ENCODE peak calls at places on chromosome 19, in five cellular contexts. G is mesendoderm, U is lung, R is fibroblast of lung, Z is brain microvascular endothelial cell. C is an unnamed sample.

GRCh38 chr19:48397636-48398328 is 4.3 kb downstream of the GRIN2D start:
- DNase-seq in G (peak; percentile 34), U (no peak), R (no peak), Z (no peak), C (no peak)

GRCh38 chr19:55648657-55649578 is 906 bp downstream of the CCDC106 start:
- DNase-seq in G (no peak), U (no peak), R (no peak), Z (no peak), C (no peak)

GRCh38 chr19:4711211-4711610 is 12.4 kb downstream of the DPP9 start:
- DNase-seq in G (no peak), U (no peak), R (no peak), Z (no peak), C (no peak)

GRCh38 chr19:33090179-33090578 is 9.2 kb downstream of the GPATCH1 start:
- DNase-seq in G (peak; percentile 58), U (no peak), R (no peak), Z (no peak), C (no peak)

GRCh38 chr19:18282021-18282787 is 782 bp upstream of the JUND start:
- DNase-seq in G (peak; percentile 96), U (no peak), R (no peak), Z (no peak), C (no peak)

GRCh38 chr19:55667958-55668357 is 7.1 kb upstream of the EPN1 start:
- DNase-seq in G (no peak), U (no peak), R (no peak), Z (no peak), C (no peak)

GRCh38 chr19:46621191-46622117 is 3.4 kb downstream of the PTGIR start:
- DNase-seq in G (no peak), U (no peak), R (no peak), Z (no peak), C (peak; percentile 79)

GRCh38 chr19:8585057-8585893 is 8.0 kb upstream of the MYO1F start:
- DNase-seq in G (no peak), U (no peak), R (no peak), Z (no peak), C (no peak)

GRCh38 chr19:18896421-18896841 is 473 bp upstream of the CERS1 start:
- DNase-seq in G (no peak), U (no peak), R (peak; percentile 13), Z (no peak), C (no peak)

GRCh38 chr19:8566855-8567254 is 10.4 kb downstream of the MYO1F start:
- DNase-seq in G (no peak), U (no peak), R (peak; percentile 20), Z (no peak), C (no peak)

GRCh38 chr19:13172335-13173128 is 22.3 kb downstream of the IER2 start:
- DNase-seq in G (no peak), U (peak; percentile 88), R (peak; percentile 87), Z (peak; percentile 84), C (peak; percentile 87)

GRCh38 chr19:14006766-14007562 is 844 bp upstream of the RFX1 start:
- DNase-seq in G (no peak), U (peak; percentile 84), R (no peak), Z (peak; percentile 16), C (no peak)

GRCh38 chr19:48735031-48735615 is 5.3 kb downstream of the RASIP1 start:
- DNase-seq in G (peak; percentile 92), U (no peak), R (peak; percentile 38), Z (no peak), C (no peak)

GRCh38 chr19:21604351-21604926 is 99.0 kb downstream of the ZNF429 start:
- DNase-seq in G (peak; percentile 79), U (no peak), R (peak; percentile 48), Z (no peak), C (no peak)

GRCh38 chr19:48330012-48330681 is 4.8 kb downstream of the EMP3 start:
- DNase-seq in G (peak; percentile 98), U (peak; percentile 79), R (peak; percentile 48), Z (no peak), C (no peak)

GRCh38 chr19:2461751-2462634 is 5.2 kb upstream of the LMNB2 start:
- DNase-seq in G (peak; percentile 80), U (peak; percentile 57), R (peak; percentile 66), Z (no peak), C (no peak)

GRCh38 chr19:45172173-45172572 is 5.9 kb downstream of the TRAPPC6A start:
- DNase-seq in G (no peak), U (no peak), R (no peak), Z (no peak), C (no peak)

GRCh38 chr19:45781282-45782161 is 768 bp downstream of the DMPK start:
- DNase-seq in G (no peak), U (no peak), R (no peak), Z (no peak), C (no peak)

GRCh38 chr19:43779147-43779819 is 1.5 kb downstream of the KCNN4 start:
- DNase-seq in G (no peak), U (no peak), R (no peak), Z (no peak), C (no peak)

GRCh38 chr19:15419413-15420025 is 731 bp upstream of the AKAP8L start:
- DNase-seq in G (no peak), U (no peak), R (no peak), Z (no peak), C (no peak)

GRCh38 chr19:50479761-50480251 is 3.2 kb upstream of the GARIN5A start:
- DNase-seq in G (no peak), U (no peak), R (no peak), Z (no peak), C (no peak)
- H3K27ac ChIP-seq in G (no peak overlapping the region), U (no peak overlapping the region), R (no peak overlapping the region), Z (no peak overlapping the region), C (no peak overlapping the region)

DNA sequence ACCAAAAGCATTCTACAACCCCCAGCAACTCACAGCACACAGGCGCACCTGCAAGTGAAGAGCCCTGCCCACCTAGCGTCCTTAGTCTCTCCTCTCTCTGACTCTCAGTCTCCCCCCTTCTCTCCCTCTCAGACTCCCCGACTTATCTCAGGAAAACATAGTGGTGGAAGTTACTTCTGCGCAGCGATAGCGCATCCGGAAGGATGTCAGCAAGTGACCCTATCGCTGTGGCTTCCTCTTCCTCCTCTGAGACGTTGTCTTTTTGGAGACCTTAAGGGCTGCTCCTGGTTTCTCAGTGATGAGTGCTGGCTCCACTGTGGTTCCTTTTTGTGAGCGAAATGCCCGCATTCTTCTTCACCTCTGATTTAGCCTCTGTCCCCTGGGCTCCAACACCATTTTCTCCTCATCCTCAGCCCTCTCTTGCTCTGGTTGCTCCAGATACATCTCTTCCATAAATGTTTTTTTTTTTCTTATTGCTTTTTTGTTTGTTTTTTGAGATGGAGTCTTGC is 1.4 kb upstream of the YIF1B start:
- DNase-seq in G (no peak), U (no peak), R (no peak), Z (no peak), C (no peak)
- H3K27ac ChIP-seq in G (no peak overlapping the region), U (no peak overlapping the region), R (no peak overlapping the region), Z (no peak overlapping the region), C (no peak overlapping the region)

GRCh38 chr19:51119675-51120074 is 5.0 kb upstream of the SIGLEC9 start:
- DNase-seq in G (no peak), U (no peak), R (no peak), Z (no peak), C (no peak)
- H3K27ac ChIP-seq in G (no peak overlapping the region), U (no peak overlapping the region), R (no peak overlapping the region), Z (no peak overlapping the region), C (peak overlapping the region; percentile 7)

GRCh38 chr19:17112271-17112670 is 36.7 kb downstream of the MYO9B start:
- DNase-seq in G (no peak), U (no peak), R (no peak), Z (no peak), C (no peak)
- H3K27ac ChIP-seq in G (no peak overlapping the region), U (no peak overlapping the region), R (no peak overlapping the region), Z (no peak overlapping the region), C (no peak overlapping the region)

GRCh38 chr19:40163541-40164129 is 27.6 kb upstream of the MAP3K10 start:
- DNase-seq in G (no peak), U (no peak), R (no peak), Z (no peak), C (no peak)
- H3K27ac ChIP-seq in G (no peak overlapping the region), U (no peak overlapping the region), R (no peak overlapping the region), Z (no peak overlapping the region), C (no peak overlapping the region)

GRCh38 chr19:6212403-6213265 is 67.1 kb downstream of the MLLT1 start:
- DNase-seq in G (no peak), U (no peak), R (no peak), Z (no peak), C (peak; percentile 67)
- H3K27ac ChIP-seq in G (no peak overlapping the region), U (no peak overlapping the region), R (no peak overlapping the region), Z (no peak overlapping the region), C (no peak overlapping the region)

DNA sequence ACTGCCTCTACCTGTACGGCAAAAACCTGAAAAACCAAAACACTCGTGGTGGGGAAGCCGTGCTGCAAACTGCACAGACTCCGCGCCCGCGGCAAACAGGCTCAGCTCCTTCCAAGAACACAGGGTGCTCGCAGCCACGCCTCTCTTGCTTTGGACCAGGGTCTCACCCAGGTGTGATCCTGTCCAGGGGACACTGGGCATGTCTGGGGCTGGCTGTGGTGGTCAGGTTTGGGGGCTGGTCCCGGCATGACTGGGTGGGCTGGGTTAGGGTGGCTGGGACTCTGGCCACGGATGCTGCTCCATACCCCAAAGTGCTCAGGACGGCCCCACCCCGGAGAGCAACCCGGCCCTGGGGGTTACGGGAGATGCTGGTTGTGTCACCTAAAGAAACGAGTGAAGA is 13.9 kb downstream of the GPX4 start:
- DNase-seq in G (no peak), U (no peak), R (no peak), Z (no peak), C (no peak)
- H3K27ac ChIP-seq in G (no peak overlapping the region), U (no peak overlapping the region), R (no peak overlapping the region), Z (no peak overlapping the region), C (no peak overlapping the region)

GRCh38 chr19:638901-639250 is 803 bp upstream of the FGF22 start:
- DNase-seq in G (no peak), U (no peak), R (no peak), Z (no peak), C (no peak)

GRCh38 chr19:641702-642101 is 2.0 kb downstream of the FGF22 start:
- DNase-seq in G (no peak), U (no peak), R (no peak), Z (no peak), C (no peak)

GRCh38 chr19:639251-640155 is at the start of gene FGF22:
- DNase-seq in G (peak; percentile 90), U (peak; percentile 91), R (peak; percentile 81), Z (peak; percentile 80), C (peak; percentile 95)

GRCh38 chr19:640606-641170 is 1.0 kb downstream of the FGF22 start:
- DNase-seq in G (no peak), U (no peak), R (no peak), Z (no peak), C (no peak)

GRCh38 chr19:640156-640548 is 473 bp downstream of the FGF22 start:
- DNase-seq in G (no peak), U (no peak), R (no peak), Z (no peak), C (no peak)
- H3K27ac ChIP-seq in G (no peak overlapping the region), U (no peak overlapping the region), R (no peak overlapping the region), Z (no peak overlapping the region), C (peak overlapping the region; percentile 72)